ENCODE peak calls at places on chromosome 10, in six cellular contexts. O, B, D, G, W and K are unnamed samples.

GRCh38 chr10:128211953-128212727 is 85.9 kb upstream of the MKI67 start:
- DNase-seq in O (peak), B (peak), D (peak), G (peak), W (peak), K (peak)

GRCh38 chr10:117868151-117868550 is 178.6 kb downstream of the RAB11FIP2 start:
- DNase-seq in O (no peak), B (no peak), D (no peak), G (no peak), W (no peak), K (no peak)

GRCh38 chr10:73997479-73997805 is 474 bp upstream of the VCL start:
- DNase-seq in O (no peak), B (no peak), D (no peak), G (no peak), W (peak), K (no peak)

GRCh38 chr10:76080406-76080805 is 649.0 kb downstream of the LRMDA start:
- DNase-seq in O (no peak), B (no peak), D (no peak), G (peak), W (no peak), K (no peak)

GRCh38 chr10:99742701-99743100 is 10.7 kb downstream of the CUTC start:
- DNase-seq in O (no peak), B (no peak), D (no peak), G (peak), W (no peak), K (no peak)

GRCh38 chr10:104142081-104142480 is 20.1 kb downstream of the SFR1 start:
- DNase-seq in O (no peak), B (no peak), D (no peak), G (no peak), W (no peak), K (peak)

GRCh38 chr10:131170042-131170983 is 141.2 kb downstream of the TCERG1L start:
- DNase-seq in O (no peak), B (no peak), D (peak), G (no peak), W (no peak), K (no peak)

GRCh38 chr10:117543999-117544728 is 1.6 kb downstream of the EMX2 start:
- DNase-seq in O (no peak), B (no peak), D (no peak), G (no peak), W (no peak), K (peak)

GRCh38 chr10:95211606-95212279 is 17.7 kb downstream of the ACSM6 start:
- DNase-seq in O (no peak), B (no peak), D (no peak), G (no peak), W (no peak), K (no peak)

GRCh38 chr10:92829042-92829785 is 19.1 kb upstream of the EXOC6 start:
- DNase-seq in O (no peak), B (no peak), D (no peak), G (no peak), W (no peak), K (peak)

GRCh38 chr10:122407375-122408125 is 33.0 kb downstream of the PLEKHA1 start:
- DNase-seq in O (no peak), B (no peak), D (no peak), G (no peak), W (peak), K (no peak)

GRCh38 chr10:119489572-119490326 is 52.8 kb downstream of the RGS10 start:
- DNase-seq in O (peak), B (peak), D (no peak), G (peak), W (peak), K (peak)

GRCh38 chr10:125606406-125606805 is 76.6 kb downstream of the TEX36 start:
- DNase-seq in O (no peak), B (no peak), D (no peak), G (no peak), W (no peak), K (no peak)

GRCh38 chr10:35336921-35337741 is 822 bp downstream of the CCNY start:
- DNase-seq in O (no peak), B (peak), D (peak), G (no peak), W (no peak), K (peak)

GRCh38 chr10:36766921-36767320 is 358.5 kb upstream of the ANKRD30A start:
- DNase-seq in O (no peak), B (no peak), D (no peak), G (no peak), W (no peak), K (peak)

GRCh38 chr10:60992661-60993060 is 48.7 kb upstream of the RHOBTB1 start:
- DNase-seq in O (no peak), B (no peak), D (no peak), G (no peak), W (no peak), K (no peak)

GRCh38 chr10:11823122-11823988 is at the start of gene PROSER2:
- DNase-seq in O (no peak), B (peak), D (peak), G (peak), W (no peak), K (peak)

GRCh38 chr10:52491246-52492000 is 177.3 kb downstream of the DKK1 start:
- DNase-seq in O (no peak), B (no peak), D (no peak), G (peak), W (no peak), K (no peak)

GRCh38 chr10:19111501-19112267 is 63.1 kb downstream of the MALRD1 start:
- DNase-seq in O (no peak), B (no peak), D (no peak), G (peak), W (no peak), K (no peak)

GRCh38 chr10:112562803-112563663 is 116.0 kb downstream of the VTI1A start:
- DNase-seq in O (no peak), B (peak), D (no peak), G (peak), W (no peak), K (peak)

GRCh38 chr10:11887381-11888227 is 64.4 kb downstream of the PROSER2 start:
- DNase-seq in O (no peak), B (no peak), D (no peak), G (no peak), W (no peak), K (no peak)

GRCh38 chr10:110609592-110609991 is 34.5 kb upstream of the RBM20 start:
- DNase-seq in O (no peak), B (no peak), D (no peak), G (no peak), W (no peak), K (no peak)

GRCh38 chr10:28411648-28412047 is 108.8 kb upstream of the MPP7 start:
- DNase-seq in O (no peak), B (no peak), D (no peak), G (no peak), W (no peak), K (no peak)

GRCh38 chr10:4981722-4982471 is 18.7 kb downstream of the AKR1C1 start:
- DNase-seq in O (no peak), B (peak), D (no peak), G (peak), W (no peak), K (peak)

GRCh38 chr10:61682323-61682722 is 19.6 kb downstream of the CABCOCO1 start:
- DNase-seq in O (no peak), B (no peak), D (no peak), G (no peak), W (no peak), K (no peak)

GRCh38 chr10:109247819-109248218 is 675.5 kb downstream of the XPNPEP1 start:
- DNase-seq in O (no peak), B (peak), D (no peak), G (no peak), W (no peak), K (no peak)

GRCh38 chr10:131874991-131875451 is 25.8 kb upstream of the PPP2R2D start:
- DNase-seq in O (no peak), B (peak), D (peak), G (peak), W (no peak), K (peak)

GRCh38 chr10:16449454-16449853 is 12.6 kb downstream of the PTER start:
- DNase-seq in O (no peak), B (no peak), D (no peak), G (no peak), W (no peak), K (no peak)

GRCh38 chr10:29160110-29160669 is 128.7 kb upstream of the LYZL1 start:
- DNase-seq in O (no peak), B (no peak), D (no peak), G (peak), W (no peak), K (no peak)

GRCh38 chr10:99930731-99931550 is 78.8 kb downstream of the DNMBP start:
- DNase-seq in O (no peak), B (peak), D (no peak), G (no peak), W (no peak), K (no peak)

GRCh38 chr10:97332586-97333350 is 1.8 kb downstream of the FRAT2 start:
- DNase-seq in O (no peak), B (peak), D (peak), G (peak), W (no peak), K (peak)

GRCh38 chr10:77892021-77892739 is 34.4 kb downstream of the DLG5 start:
- DNase-seq in O (no peak), B (no peak), D (no peak), G (no peak), W (no peak), K (no peak)

GRCh38 chr10:77894058-77894457 is 32.5 kb downstream of the DLG5 start:
- DNase-seq in O (no peak), B (no peak), D (peak), G (no peak), W (no peak), K (no peak)

GRCh38 chr10:77893386-77893785 is 33.2 kb downstream of the DLG5 start:
- DNase-seq in O (no peak), B (no peak), D (peak), G (no peak), W (no peak), K (no peak)

GRCh38 chr10:77890097-77890496 is 36.5 kb downstream of the DLG5 start:
- DNase-seq in O (no peak), B (no peak), D (no peak), G (no peak), W (no peak), K (no peak)

DNA sequence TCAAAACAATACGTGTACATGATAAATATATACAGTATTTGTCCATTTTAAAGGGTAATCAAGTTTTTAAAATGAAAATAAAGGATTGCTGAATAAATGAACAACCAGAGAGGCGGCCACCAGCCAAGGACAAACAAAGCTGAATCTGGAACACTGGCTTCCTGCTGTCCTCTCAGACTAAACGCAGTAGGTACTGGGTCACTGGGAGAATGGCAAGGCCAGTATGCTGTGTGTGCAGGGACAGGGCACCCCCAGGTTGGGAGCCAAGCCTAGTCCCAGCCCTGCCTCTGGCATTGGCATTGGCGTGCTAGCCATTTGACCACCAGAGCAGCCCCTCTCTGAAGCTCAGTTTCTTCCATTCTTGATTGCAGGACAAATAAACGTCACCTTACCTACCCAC is 33.8 kb downstream of the DLG5 start:
- DNase-seq in O (no peak), B (no peak), D (no peak), G (no peak), W (no peak), K (no peak)
- H3K27ac ChIP-seq in O (no peak), B (no peak), D (no peak), G (no peak), W (no peak), K (no peak)

DNA sequence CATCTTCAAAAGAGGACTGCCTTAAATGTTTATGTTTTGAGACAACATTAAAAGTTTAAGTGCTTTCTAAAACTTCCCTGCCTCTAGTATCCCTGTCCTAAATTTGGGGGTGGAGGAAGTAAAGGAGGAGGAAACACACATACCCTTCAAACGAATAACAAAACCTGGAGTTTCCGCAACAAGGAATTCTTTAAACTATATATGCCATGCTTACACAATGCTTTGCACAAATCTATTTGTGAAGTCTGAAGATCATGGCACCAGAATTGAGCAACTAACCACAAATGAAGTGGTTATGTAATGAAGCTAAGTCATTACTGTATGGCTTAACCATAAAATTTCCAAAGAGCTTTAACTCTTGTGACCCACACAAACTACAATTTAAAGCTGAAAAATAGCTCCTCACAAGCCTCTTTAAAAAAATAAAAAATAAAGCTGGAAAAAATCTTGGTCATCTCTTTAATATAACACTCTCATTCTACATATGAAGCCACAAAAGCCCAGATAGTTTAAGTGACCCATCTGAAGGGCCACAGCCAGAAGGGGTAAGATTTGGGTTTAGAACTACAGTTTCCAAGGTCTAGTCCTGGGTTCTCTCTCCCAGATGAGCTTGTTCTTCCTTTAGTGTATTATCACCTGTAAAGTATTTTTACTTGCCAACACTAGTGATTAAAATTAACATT is 9.4 kb downstream of the NCOA4 start:
- DNase-seq in O (no peak), B (no peak), D (no peak), G (peak), W (no peak), K (no peak)
- H3K27ac ChIP-seq in O (no peak), B (peak), D (no peak), G (peak), W (no peak), K (no peak)

GRCh38 chr10:84178387-84178697 is 4.7 kb downstream of the GPR15LG start:
- DNase-seq in O (no peak), B (no peak), D (no peak), G (no peak), W (no peak), K (no peak)

GRCh38 chr10:84176836-84177474 is 3.4 kb downstream of the GPR15LG start:
- DNase-seq in O (no peak), B (no peak), D (no peak), G (no peak), W (no peak), K (no peak)

GRCh38 chr10:84177541-84178386 is 4.2 kb downstream of the GPR15LG start:
- DNase-seq in O (peak), B (no peak), D (no peak), G (no peak), W (peak), K (no peak)

GRCh38 chr10:84175436-84175835 is 1.8 kb downstream of the GPR15LG start:
- DNase-seq in O (no peak), B (no peak), D (no peak), G (no peak), W (no peak), K (no peak)

DNA sequence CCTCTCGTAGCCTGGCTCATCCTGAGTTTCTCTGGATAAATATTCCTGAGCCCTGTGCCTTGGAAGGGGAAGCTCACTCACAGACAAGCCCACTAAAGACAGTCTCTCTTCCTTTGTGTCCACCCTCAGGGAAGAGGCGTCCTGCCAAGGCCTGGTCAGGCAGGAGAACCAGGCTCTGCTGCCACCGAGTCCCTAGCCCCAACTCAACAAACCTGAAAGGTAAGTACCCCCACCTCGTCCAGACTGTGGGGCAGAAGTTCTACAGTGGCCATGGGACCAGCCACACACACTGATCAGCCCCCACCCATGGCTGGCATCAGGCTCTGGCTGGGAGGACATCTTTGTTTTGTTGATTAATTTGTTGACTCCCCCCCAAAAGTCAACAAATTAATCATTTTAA is 2.8 kb downstream of the GPR15LG start:
- DNase-seq in O (no peak), B (no peak), D (no peak), G (no peak), W (no peak), K (no peak)
- H3K27ac ChIP-seq in O (no peak), B (no peak), D (no peak), G (no peak), W (no peak), K (no peak)

GRCh38 chr10:69331161-69331560 is 52.9 kb downstream of the HK1 start:
- DNase-seq in O (no peak), B (no peak), D (peak), G (no peak), W (no peak), K (no peak)

GRCh38 chr10:69328346-69328687 is 50.0 kb downstream of the HK1 start:
- DNase-seq in O (no peak), B (no peak), D (no peak), G (no peak), W (no peak), K (no peak)

GRCh38 chr10:69332278-69333010 is 54.1 kb downstream of the HK1 start:
- DNase-seq in O (no peak), B (no peak), D (peak), G (peak), W (no peak), K (no peak)

GRCh38 chr10:69327463-69328345 is 49.4 kb downstream of the HK1 start:
- DNase-seq in O (no peak), B (peak), D (peak), G (peak), W (peak), K (no peak)

DNA sequence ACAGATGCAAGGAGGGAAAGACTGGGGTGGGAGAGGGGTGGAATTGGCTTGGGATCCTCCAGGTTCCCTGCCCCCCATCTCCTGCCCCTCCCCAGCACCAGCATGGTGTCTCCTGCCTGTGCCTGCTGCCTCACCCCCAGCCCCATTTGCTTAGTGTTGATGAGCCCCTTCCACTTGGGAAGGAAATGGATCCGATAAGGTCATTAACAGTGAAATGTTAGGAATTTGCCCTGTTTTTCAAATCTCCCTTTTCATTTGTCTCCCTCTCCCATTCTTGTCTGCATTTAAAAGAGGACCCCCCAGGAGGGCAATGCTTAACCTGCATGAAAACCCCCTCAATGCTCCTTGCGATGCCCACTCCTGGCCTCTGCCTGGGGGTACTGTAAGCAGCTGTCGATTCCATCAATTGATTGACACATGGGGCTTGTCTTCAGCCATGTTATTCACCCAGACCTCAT is 51.5 kb downstream of the HK1 start:
- DNase-seq in O (no peak), B (no peak), D (peak), G (no peak), W (no peak), K (peak)
- H3K27ac ChIP-seq in O (no peak), B (no peak), D (peak), G (no peak), W (no peak), K (no peak)

DNA sequence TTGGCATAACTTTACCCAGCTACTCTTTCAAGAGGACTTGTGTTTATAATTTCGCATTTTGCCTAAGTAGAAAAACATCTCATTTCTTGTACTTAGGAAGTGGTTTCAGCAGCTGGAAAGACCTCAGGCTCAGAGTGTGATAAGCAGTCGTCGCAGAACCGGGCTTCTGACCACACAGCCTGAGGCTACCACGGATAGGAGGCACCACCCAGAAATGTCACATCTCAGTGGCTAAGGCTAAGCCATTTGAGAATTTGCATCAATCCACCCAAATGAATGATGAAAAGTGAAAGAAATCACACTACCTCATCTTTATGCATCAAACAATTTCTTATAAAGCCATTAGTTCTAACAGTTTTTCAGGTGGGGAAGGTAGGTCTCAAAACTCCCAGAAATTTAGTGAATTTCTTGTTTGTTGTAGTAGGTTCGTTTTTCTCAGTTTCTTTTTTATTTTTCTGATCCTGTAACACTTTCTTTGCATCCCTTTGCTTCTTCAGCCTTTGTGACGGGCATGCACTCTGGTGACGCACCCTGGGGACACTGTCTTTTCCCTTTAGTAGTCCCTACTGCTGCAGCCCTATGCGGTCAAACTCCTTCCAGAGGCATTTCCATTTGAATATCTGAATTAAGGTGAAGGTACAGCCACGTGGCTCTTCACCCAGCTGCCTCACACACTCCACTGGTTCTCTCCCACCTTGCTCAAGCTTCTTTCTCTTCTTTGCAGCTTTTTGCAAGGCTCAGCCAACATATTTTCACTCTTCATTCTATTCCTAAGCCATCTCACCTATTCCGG is 68.5 kb downstream of the MAP3K8 start:
- DNase-seq in O (no peak), B (no peak), D (no peak), G (peak), W (no peak), K (no peak)
- H3K27ac ChIP-seq in O (peak), B (no peak), D (no peak), G (no peak), W (no peak), K (no peak)